ENCODE peak calls at places on chromosomes 16 and 17, in ten cellular contexts. N, A, L, Q, M, P, Z, I, E and G are unnamed samples.
A peak's percentile ranks its signal among the peaks of the same experiment; 100 is the strongest.

GRCh38 chr16:69048328-69049120 is 56.9 kb upstream of the HAS3 start:
- DNase-seq in N (no peak), A (no peak), L (no peak), Q (no peak), M (no peak), P (no peak), Z (no peak), I (no peak), E (no peak), G (no peak)

GRCh38 chr17:80760501-80760900 is 215.9 kb downstream of the RPTOR start:
- DNase-seq in N (no peak), A (no peak), L (no peak), Q (no peak), M (no peak), P (no peak), Z (no peak), I (no peak), E (no peak), G (no peak)

GRCh38 chr17:57091186-57091618 is 6.2 kb downstream of the AKAP1 start:
- DNase-seq in N (peak; percentile 62), A (no peak), L (no peak), Q (peak; percentile 57), M (no peak), P (no peak), Z (no peak), I (no peak), E (no peak), G (no peak)

GRCh38 chr17:44416558-44417289 is 27.3 kb upstream of the ITGA2B start:
- DNase-seq in N (no peak), A (no peak), L (no peak), Q (no peak), M (no peak), P (no peak), Z (no peak), I (no peak), E (no peak), G (no peak)

GRCh38 chr17:31373150-31374082 is 18.1 kb upstream of the RAB11FIP4 start:
- DNase-seq in N (no peak), A (no peak), L (no peak), Q (no peak), M (no peak), P (peak; percentile 74), Z (peak; percentile 71), I (no peak), E (no peak), G (peak; percentile 34)

GRCh38 chr17:27157898-27158297 is 136.0 kb upstream of the WSB1 start:
- DNase-seq in N (no peak), A (no peak), L (no peak), Q (no peak), M (no peak), P (no peak), Z (no peak), I (no peak), E (no peak), G (no peak)

GRCh38 chr16:17426451-17426850 is 44.3 kb downstream of the XYLT1 start:
- DNase-seq in N (no peak), A (no peak), L (no peak), Q (no peak), M (no peak), P (no peak), Z (no peak), I (no peak), E (no peak), G (no peak)

GRCh38 chr17:77320501-77321256 is 179.9 kb downstream of the SEC14L1 start:
- DNase-seq in N (no peak), A (no peak), L (no peak), Q (no peak), M (peak; percentile 50), P (peak; percentile 27), Z (peak; percentile 70), I (no peak), E (no peak), G (no peak)

GRCh38 chr17:62075308-62075815 is 10.3 kb upstream of the MED13 start:
- DNase-seq in N (no peak), A (no peak), L (no peak), Q (no peak), M (no peak), P (no peak), Z (no peak), I (no peak), E (no peak), G (peak; percentile 91)

GRCh38 chr17:49358638-49359247 is 3.3 kb downstream of the ZNF652 start:
- DNase-seq in N (no peak), A (no peak), L (no peak), Q (no peak), M (no peak), P (no peak), Z (no peak), I (no peak), E (no peak), G (no peak)

GRCh38 chr16:8937803-8938202 is 25.9 kb downstream of the USP7 start:
- DNase-seq in N (no peak), A (no peak), L (no peak), Q (no peak), M (no peak), P (no peak), Z (no peak), I (no peak), E (no peak), G (no peak)